ENCODE peak calls at places on chromosomes 4 and X, in five cellular contexts. One of them, this sample, is unnamed. For H4K20me1, the result is how much of the 10 kb centered on the place peaks cover.

GRCh38 chr4:99783940-99784339 is 32.7 kb upstream of the DAPP1 start:
- DNase-seq in hepatocyte: no peak
- DNase-seq in HCT116: no peak
- DNase-seq in PC-3: peak
- DNase-seq in GM23338: no peak
- DNase-seq in this sample: no peak

GRCh38 chr4:138062929-138063328 is 179.2 kb downstream of the SLC7A11 start:
- DNase-seq in PC-3: peak
- DNase-seq in GM23338: peak
- DNase-seq in HCT116: no peak
- DNase-seq in hepatocyte: no peak
- DNase-seq in this sample: peak

GRCh38 chrX:140710710-140711109 is 1.2 kb downstream of the LINC00632 start:
- DNase-seq in PC-3: no peak
- DNase-seq in HCT116: no peak
- DNase-seq in GM23338: peak
- DNase-seq in hepatocyte: peak
- DNase-seq in this sample: no peak

GRCh38 chr4:128565565-128566186 is 243.8 kb upstream of the JADE1 start:
- DNase-seq in hepatocyte: peak
- DNase-seq in HCT116: peak
- DNase-seq in GM23338: peak
- DNase-seq in PC-3: peak
- DNase-seq in this sample: no peak

GRCh38 chrX:70030242-70030823 is 19.4 kb downstream of the AWAT2 start:
- DNase-seq in hepatocyte: peak
- DNase-seq in HCT116: peak
- DNase-seq in PC-3: peak
- DNase-seq in GM23338: peak
- DNase-seq in this sample: no peak

GRCh38 chr4:30757357-30757756 is 37.2 kb downstream of the PCDH7 start:
- DNase-seq in GM23338: no peak
- DNase-seq in PC-3: peak
- DNase-seq in hepatocyte: peak
- DNase-seq in HCT116: peak
- DNase-seq in this sample: peak

GRCh38 chr4:52299120-52299519 is 248.0 kb downstream of the SPATA18 start:
- DNase-seq in hepatocyte: no peak
- DNase-seq in HCT116: no peak
- DNase-seq in GM23338: no peak
- DNase-seq in PC-3: no peak
- DNase-seq in this sample: no peak

GRCh38 chrX:112521658-112522057 is 158.1 kb downstream of the LHFPL1 start:
- DNase-seq in GM23338: no peak
- DNase-seq in PC-3: no peak
- DNase-seq in hepatocyte: no peak
- DNase-seq in HCT116: no peak
- DNase-seq in this sample: no peak

GRCh38 chrX:12975670-12975965 is 708 bp downstream of the TMSB4X start:
- DNase-seq in hepatocyte: no peak
- DNase-seq in HCT116: no peak
- DNase-seq in PC-3: peak
- DNase-seq in GM23338: no peak
- DNase-seq in this sample: no peak

GRCh38 chrX:150088042-150088441 is 149.8 kb upstream of the EOLA2 start:
- DNase-seq in PC-3: no peak
- DNase-seq in HCT116: no peak
- DNase-seq in hepatocyte: no peak
- DNase-seq in GM23338: no peak
- DNase-seq in this sample: no peak

GRCh38 chr4:84733343-84734033 is 150.6 kb downstream of the CDS1 start:
- DNase-seq in PC-3: no peak
- DNase-seq in hepatocyte: no peak
- DNase-seq in HCT116: no peak
- DNase-seq in GM23338: no peak
- DNase-seq in this sample: no peak

GRCh38 chr4:183841001-183841400 is 64.1 kb upstream of the STOX2 start:
- DNase-seq in PC-3: no peak
- DNase-seq in GM23338: no peak
- DNase-seq in HCT116: no peak
- DNase-seq in hepatocyte: no peak
- DNase-seq in this sample: no peak

GRCh38 chrX:455673-456072 is 69.0 kb upstream of the PPP2R3B start:
- DNase-seq in PC-3: no peak
- DNase-seq in GM23338: no peak
- DNase-seq in HCT116: no peak
- DNase-seq in hepatocyte: no peak
- DNase-seq in this sample: no peak

GRCh38 chrX:71302461-71303213 is 1.1 kb downstream of the ITGB1BP2 start:
- DNase-seq in HCT116: no peak
- DNase-seq in hepatocyte: no peak
- DNase-seq in PC-3: peak
- DNase-seq in GM23338: no peak
- DNase-seq in this sample: no peak

GRCh38 chr4:74529284-74530041 is 84.5 kb downstream of the AREG start:
- DNase-seq in hepatocyte: no peak
- DNase-seq in PC-3: no peak
- DNase-seq in GM23338: no peak
- DNase-seq in HCT116: no peak
- DNase-seq in this sample: no peak

GRCh38 chr4:135177323-135177722 is 975.7 kb upstream of the PABPC4L start:
- DNase-seq in GM23338: peak
- DNase-seq in HCT116: no peak
- DNase-seq in PC-3: no peak
- DNase-seq in hepatocyte: no peak
- DNase-seq in this sample: no peak

GRCh38 chrX:15204130-15204751 is 65.6 kb downstream of the ASB9 start:
- DNase-seq in GM23338: no peak
- DNase-seq in PC-3: no peak
- DNase-seq in HCT116: no peak
- DNase-seq in hepatocyte: no peak
- DNase-seq in this sample: no peak

GRCh38 chrX:53284684-53285447 is 3.5 kb upstream of the IQSEC2 start:
- DNase-seq in GM23338: peak
- DNase-seq in hepatocyte: peak
- DNase-seq in HCT116: no peak
- DNase-seq in PC-3: peak
- DNase-seq in this sample: no peak

GRCh38 chrX:113212052-113212451 is 371.4 kb upstream of the AMOT start:
- DNase-seq in GM23338: no peak
- DNase-seq in HCT116: no peak
- DNase-seq in hepatocyte: no peak
- DNase-seq in PC-3: no peak
- DNase-seq in this sample: no peak

DNA sequence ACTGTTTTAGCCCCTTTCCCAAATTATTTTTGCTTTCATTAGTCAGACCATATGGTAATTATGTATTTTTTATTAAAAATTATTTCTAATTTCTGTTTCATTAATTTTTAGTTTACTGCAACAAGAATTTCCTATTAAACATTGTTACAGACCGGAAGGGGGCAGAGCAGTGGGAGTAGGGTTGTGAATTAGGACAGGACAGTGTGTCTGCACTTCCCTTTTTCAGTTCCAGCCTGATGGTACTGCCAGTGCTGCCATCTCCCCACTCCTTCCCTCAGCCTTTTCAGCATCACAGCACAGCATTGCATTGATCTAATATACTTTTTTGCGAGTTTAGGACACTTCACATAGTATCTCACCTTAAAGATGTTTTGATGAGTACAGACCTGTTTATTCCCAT is 76.5 kb downstream of the STIM2 start:
- DNase-seq in HCT116: no peak
- DNase-seq in PC-3: no peak
- DNase-seq in hepatocyte: no peak
- DNase-seq in GM23338: no peak
- DNase-seq in this sample: no peak
- H3K27ac ChIP-seq in HCT116: no peak
- H3K27ac ChIP-seq in PC-3: no peak
- H3K27ac ChIP-seq in hepatocyte: no peak
- H3K27ac ChIP-seq in GM23338: no peak
- H3K27ac ChIP-seq in this sample: no peak

DNA sequence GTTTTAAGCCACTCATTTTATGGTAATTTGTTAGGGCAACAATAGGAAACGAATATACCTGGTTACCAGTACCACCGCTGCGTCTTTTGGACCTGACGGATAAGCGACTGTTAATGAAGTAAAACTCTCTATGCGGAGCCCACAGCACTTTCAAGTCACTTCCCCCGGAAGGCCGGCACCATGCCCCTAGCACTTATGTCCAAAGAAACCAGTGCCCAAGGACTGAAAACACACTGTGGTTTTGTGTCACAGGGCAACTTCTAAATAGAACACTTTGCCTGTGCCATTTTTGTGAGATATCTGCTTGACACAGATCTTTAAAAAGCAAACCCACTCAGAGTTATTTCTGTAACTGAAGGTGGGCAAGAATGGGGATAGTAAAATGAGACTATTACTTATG is 22.7 kb downstream of the SH3KBP1 start:
- DNase-seq in PC-3: no peak
- DNase-seq in hepatocyte: no peak
- DNase-seq in GM23338: no peak
- DNase-seq in HCT116: no peak
- DNase-seq in this sample: no peak
- H4K20me1 ChIP-seq in PC-3: under half
- H4K20me1 ChIP-seq in hepatocyte: under half
- H4K20me1 ChIP-seq in GM23338: under half
- H4K20me1 ChIP-seq in HCT116: under half
- H4K20me1 ChIP-seq in this sample: under half

GRCh38 chr4:111228874-111229273 is 606.0 kb upstream of the PITX2 start:
- DNase-seq in GM23338: no peak
- DNase-seq in PC-3: peak
- DNase-seq in hepatocyte: no peak
- DNase-seq in HCT116: no peak
- DNase-seq in this sample: no peak
- H3K27ac ChIP-seq in GM23338: no peak
- H3K27ac ChIP-seq in PC-3: no peak
- H3K27ac ChIP-seq in hepatocyte: no peak
- H3K27ac ChIP-seq in HCT116: no peak
- H3K27ac ChIP-seq in this sample: no peak

GRCh38 chr4:188117631-188118030 is 8.2 kb upstream of the TRIML2 start:
- DNase-seq in HCT116: no peak
- DNase-seq in GM23338: no peak
- DNase-seq in hepatocyte: no peak
- DNase-seq in PC-3: no peak
- DNase-seq in this sample: no peak
- H4K20me1 ChIP-seq in HCT116: under half
- H4K20me1 ChIP-seq in GM23338: under half
- H4K20me1 ChIP-seq in hepatocyte: under half
- H4K20me1 ChIP-seq in PC-3: under half
- H4K20me1 ChIP-seq in this sample: under half

GRCh38 chr4:1873291-1873690 is 2.1 kb downstream of the NSD2 start:
- DNase-seq in HCT116: no peak
- DNase-seq in PC-3: no peak
- DNase-seq in hepatocyte: no peak
- DNase-seq in GM23338: no peak
- DNase-seq in this sample: no peak
- H3K27ac ChIP-seq in HCT116: no peak
- H3K27ac ChIP-seq in PC-3: peak
- H3K27ac ChIP-seq in hepatocyte: peak
- H3K27ac ChIP-seq in GM23338: no peak
- H3K27ac ChIP-seq in this sample: peak

GRCh38 chr4:78235800-78236199 is 178.7 kb downstream of the FRAS1 start:
- DNase-seq in hepatocyte: no peak
- DNase-seq in HCT116: no peak
- DNase-seq in PC-3: no peak
- DNase-seq in GM23338: no peak
- DNase-seq in this sample: no peak

GRCh38 chr4:78242071-78242470 is 184.9 kb downstream of the FRAS1 start:
- DNase-seq in GM23338: no peak
- DNase-seq in HCT116: no peak
- DNase-seq in PC-3: peak
- DNase-seq in hepatocyte: no peak
- DNase-seq in this sample: no peak

DNA sequence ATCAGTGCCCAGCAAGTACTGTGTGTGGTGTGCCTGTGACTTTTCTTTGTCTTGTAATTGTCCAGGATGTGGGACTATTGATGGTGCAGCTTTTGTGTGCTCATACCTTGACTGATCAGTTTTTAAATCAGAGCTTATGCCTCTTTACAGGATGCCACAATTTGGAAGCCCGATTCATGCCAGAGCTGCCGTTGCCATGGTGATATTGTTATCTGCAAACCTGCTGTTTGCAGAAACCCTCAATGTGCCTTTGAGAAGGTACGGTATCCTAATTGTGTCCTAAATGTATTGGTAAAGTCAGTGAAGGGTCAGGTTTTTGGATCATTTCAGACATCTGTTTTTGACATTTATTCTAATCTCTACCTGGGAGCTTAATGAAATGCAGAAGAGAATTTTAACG is 180.2 kb downstream of the FRAS1 start:
- DNase-seq in PC-3: no peak
- DNase-seq in hepatocyte: no peak
- DNase-seq in HCT116: no peak
- DNase-seq in GM23338: no peak
- DNase-seq in this sample: no peak
- H4K20me1 ChIP-seq in PC-3: under half
- H4K20me1 ChIP-seq in hepatocyte: under half
- H4K20me1 ChIP-seq in HCT116: under half
- H4K20me1 ChIP-seq in GM23338: under half
- H4K20me1 ChIP-seq in this sample: under half

GRCh38 chr4:80266267-80266901 is at the start of gene FGF5:
- DNase-seq in GM23338: peak
- DNase-seq in PC-3: peak
- DNase-seq in hepatocyte: peak
- DNase-seq in HCT116: no peak
- DNase-seq in this sample: no peak
- H3K27ac ChIP-seq in GM23338: no peak
- H3K27ac ChIP-seq in PC-3: peak
- H3K27ac ChIP-seq in hepatocyte: no peak
- H3K27ac ChIP-seq in HCT116: no peak
- H3K27ac ChIP-seq in this sample: peak

This sample was measured in keratinocyte.